ENCODE peak calls at places on chromosomes 7 and 10, in eight cellular contexts. B is cardiac muscle cell; H is PC-3; Y is heart left ventricle; U is H9; N is Peyer's patch; R is CD4-positive, alpha-beta memory T cell; E is uterus. A is an unnamed sample. For H3K9me3, the result is how much of the 10 kb centered on the place peaks cover.

GRCh38 chr10:9668411-9668810 is 1349.3 kb upstream of the CELF2 start:
- DNase-seq in B (no peak), H (peak), Y (no peak), U (no peak), N (no peak), R (no peak), E (no peak), A (no peak)

GRCh38 chr7:116284390-116284789 is 74.1 kb downstream of the TES start:
- DNase-seq in B (no peak), H (no peak), Y (no peak), U (no peak), N (no peak), R (no peak), E (no peak), A (no peak)

GRCh38 chr7:30460246-30460633 is 18.3 kb downstream of the NOD1 start:
- DNase-seq in B (no peak), H (no peak), Y (no peak), U (no peak), N (no peak), R (no peak), E (peak), A (no peak)

GRCh38 chr10:104208730-104209129 is 23.4 kb downstream of the CFAP43 start:
- DNase-seq in B (no peak), H (no peak), Y (no peak), U (no peak), N (no peak), R (no peak), E (no peak), A (no peak)

GRCh38 chr10:116880716-116881440 is 31.6 kb downstream of the ENO4 start:
- DNase-seq in B (no peak), H (no peak), Y (no peak), U (no peak), N (no peak), R (no peak), E (no peak), A (no peak)

GRCh38 chr10:8102708-8103401 is 48.4 kb downstream of the GATA3 start:
- DNase-seq in B (no peak), H (no peak), Y (no peak), U (peak), N (no peak), R (no peak), E (no peak), A (no peak)

GRCh38 chr7:140726304-140726703 is 29.8 kb downstream of the NDUFB2 start:
- DNase-seq in B (no peak), H (peak), Y (no peak), U (no peak), N (no peak), R (no peak), E (no peak), A (no peak)

GRCh38 chr10:21292763-21293517 is 232.5 kb downstream of the SKIDA1 start:
- DNase-seq in B (peak), H (peak), Y (peak), U (peak), N (no peak), R (no peak), E (peak), A (peak)

GRCh38 chr7:132980406-132980805 is 101.5 kb downstream of the CHCHD3 start:
- DNase-seq in B (no peak), H (no peak), Y (no peak), U (no peak), N (no peak), R (no peak), E (no peak), A (no peak)

GRCh38 chr7:95476904-95477594 is 8.7 kb upstream of the ASB4 start:
- DNase-seq in B (peak), H (peak), Y (no peak), U (no peak), N (no peak), R (peak), E (peak), A (peak)

GRCh38 chr10:100646033-100646432 is 99.3 kb upstream of the PAX2 start:
- DNase-seq in B (no peak), H (no peak), Y (no peak), U (no peak), N (no peak), R (no peak), E (no peak), A (no peak)

GRCh38 chr10:97689637-97690036 is 2.6 kb upstream of the AVPI1 start:
- DNase-seq in B (no peak), H (peak), Y (no peak), U (no peak), N (no peak), R (no peak), E (no peak), A (peak)

GRCh38 chr7:21642422-21642821 is 99.6 kb downstream of the DNAH11 start:
- DNase-seq in B (peak), H (no peak), Y (no peak), U (no peak), N (no peak), R (no peak), E (no peak), A (no peak)

GRCh38 chr10:20277820-20278219 is 461.6 kb downstream of the PLXDC2 start:
- DNase-seq in B (no peak), H (no peak), Y (no peak), U (no peak), N (no peak), R (no peak), E (no peak), A (no peak)

GRCh38 chr7:12229046-12229445 is 18.0 kb downstream of the TMEM106B start:
- DNase-seq in B (no peak), H (no peak), Y (no peak), U (no peak), N (no peak), R (no peak), E (no peak), A (no peak)

GRCh38 chr7:2048006-2048405 is 184.7 kb downstream of the MAD1L1 start:
- DNase-seq in B (no peak), H (no peak), Y (peak), U (no peak), N (no peak), R (no peak), E (no peak), A (no peak)

GRCh38 chr10:48289652-48290238 is 15.2 kb upstream of the FRMPD2 start:
- DNase-seq in B (peak), H (peak), Y (peak), U (peak), N (peak), R (peak), E (no peak), A (peak)

GRCh38 chr7:135710417-135711138 is 17.4 kb downstream of the SLC13A4 start:
- DNase-seq in B (no peak), H (peak), Y (no peak), U (peak), N (no peak), R (no peak), E (no peak), A (no peak)

GRCh38 chr10:101818958-101819633 is 852 bp upstream of the OGA start:
- DNase-seq in B (no peak), H (peak), Y (no peak), U (no peak), N (peak), R (no peak), E (peak), A (no peak)

GRCh38 chr7:44060091-44060947 is 5.0 kb downstream of the PGAM2 start:
- DNase-seq in B (no peak), H (no peak), Y (peak), U (no peak), N (no peak), R (no peak), E (peak), A (peak)

GRCh38 chr7:98703916-98704315 is 86.8 kb downstream of the NPTX2 start:
- DNase-seq in B (no peak), H (no peak), Y (no peak), U (no peak), N (no peak), R (no peak), E (no peak), A (no peak)

GRCh38 chr7:101823596-101823995 is 6.2 kb downstream of the CUX1 start:
- DNase-seq in B (no peak), H (no peak), Y (no peak), U (no peak), N (no peak), R (no peak), E (no peak), A (no peak)

GRCh38 chr10:3464760-3465405 is 292.3 kb upstream of the PITRM1 start:
- DNase-seq in B (no peak), H (peak), Y (no peak), U (no peak), N (no peak), R (no peak), E (no peak), A (no peak)

GRCh38 chr7:157412021-157412443 is 75.2 kb downstream of the DNAJB6 start:
- DNase-seq in B (no peak), H (peak), Y (no peak), U (no peak), N (no peak), R (no peak), E (no peak), A (no peak)

GRCh38 chr10:71068811-71069411 is 143.5 kb upstream of the UNC5B start:
- DNase-seq in B (no peak), H (peak), Y (peak), U (no peak), N (no peak), R (no peak), E (no peak), A (no peak)

GRCh38 chr10:6409982-6410694 is 169.9 kb downstream of the PRKCQ start:
- DNase-seq in B (no peak), H (no peak), Y (no peak), U (no peak), N (no peak), R (peak), E (no peak), A (no peak)

GRCh38 chr7:137592232-137592896 is 248.8 kb upstream of the PTN start:
- DNase-seq in B (peak), H (peak), Y (peak), U (peak), N (no peak), R (no peak), E (peak), A (no peak)

GRCh38 chr10:74213571-74214162 is 62.6 kb downstream of the ADK start:
- DNase-seq in B (peak), H (peak), Y (no peak), U (no peak), N (no peak), R (peak), E (no peak), A (peak)

GRCh38 chr10:75293456-75293840 is 57.7 kb upstream of the COMTD1 start:
- DNase-seq in B (no peak), H (no peak), Y (no peak), U (no peak), N (no peak), R (no peak), E (peak), A (no peak)

GRCh38 chr7:92177362-92177761 is 1.6 kb downstream of the LRRD1 start:
- DNase-seq in B (no peak), H (peak), Y (no peak), U (no peak), N (no peak), R (no peak), E (no peak), A (no peak)

GRCh38 chr10:71077796-71078453 is 134.4 kb upstream of the UNC5B start:
- DNase-seq in B (no peak), H (no peak), Y (no peak), U (no peak), N (no peak), R (no peak), E (no peak), A (no peak)

GRCh38 chr10:133260895-133261725 is 15.6 kb downstream of the ADAM8 start:
- DNase-seq in B (peak), H (peak), Y (peak), U (no peak), N (peak), R (peak), E (peak), A (no peak)

GRCh38 chr7:18352339-18353255 is 143.0 kb upstream of the HDAC9 start:
- DNase-seq in B (peak), H (peak), Y (no peak), U (peak), N (no peak), R (no peak), E (peak), A (no peak)

GRCh38 chr7:36667007-36667406 is 57.3 kb downstream of the AOAH start:
- DNase-seq in B (no peak), H (no peak), Y (no peak), U (no peak), N (no peak), R (no peak), E (no peak), A (no peak)

GRCh38 chr10:84510121-84510520 is 181.7 kb downstream of the CCSER2 start:
- DNase-seq in B (no peak), H (no peak), Y (no peak), U (no peak), N (no peak), R (no peak), E (no peak), A (no peak)

GRCh38 chr10:85152488-85152887 is 824.1 kb downstream of the CCSER2 start:
- DNase-seq in B (no peak), H (no peak), Y (no peak), U (no peak), N (no peak), R (no peak), E (no peak), A (no peak)

GRCh38 chr7:30423793-30424505 is 54.6 kb downstream of the NOD1 start:
- DNase-seq in B (no peak), H (no peak), Y (no peak), U (no peak), N (no peak), R (no peak), E (no peak), A (no peak)

GRCh38 chr10:75547391-75548298 is 116.2 kb downstream of the LRMDA start:
- DNase-seq in B (peak), H (peak), Y (no peak), U (no peak), N (no peak), R (no peak), E (peak), A (no peak)

DNA sequence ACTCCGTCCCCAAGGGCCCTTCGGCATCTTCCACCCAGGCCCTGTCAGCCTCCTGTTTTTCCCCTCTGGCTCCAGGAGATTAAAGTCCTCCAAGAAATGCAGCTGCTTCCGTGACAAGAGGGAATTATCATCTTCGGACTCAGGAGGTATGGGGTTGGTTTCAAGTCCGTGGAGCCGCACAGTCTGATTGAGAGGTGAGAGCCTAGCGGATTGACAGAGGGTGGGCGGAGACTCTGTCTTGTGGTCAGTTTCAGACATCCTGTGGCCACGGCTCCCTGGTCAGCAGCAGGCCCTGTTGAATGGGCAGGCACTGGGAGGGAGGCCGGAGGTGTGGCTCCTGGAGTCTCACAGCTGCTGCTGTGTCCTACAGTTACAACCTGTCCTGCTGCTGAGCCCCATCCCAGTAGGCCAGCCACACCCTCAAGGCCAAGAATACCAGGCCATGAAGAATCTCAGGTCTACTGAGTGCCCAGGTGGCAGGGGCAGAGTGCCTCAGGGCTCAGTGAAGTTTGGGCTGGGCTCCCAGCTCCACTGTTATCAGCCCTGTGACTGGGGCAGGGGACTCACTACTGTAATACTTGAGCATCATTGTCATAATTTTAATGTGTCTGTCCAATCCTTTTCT is 49.3 kb upstream of the ZNF716 start:
- DNase-seq in B (no peak), H (no peak), Y (no peak), U (no peak), N (no peak), R (no peak), E (no peak), A (no peak)
- H3K9me3 ChIP-seq in B (under half), H (under half), Y (under half), U (half or more), N (under half), R (under half), E (under half), A (under half)

GRCh38 chr7:125747966-125748365 is 818.3 kb upstream of the POT1 start:
- DNase-seq in B (no peak), H (no peak), Y (no peak), U (no peak), N (no peak), R (no peak), E (no peak), A (no peak)
- H3K9me3 ChIP-seq in B (under half), H (under half), Y (under half), U (under half), N (under half), R (under half), E (under half), A (under half)

DNA sequence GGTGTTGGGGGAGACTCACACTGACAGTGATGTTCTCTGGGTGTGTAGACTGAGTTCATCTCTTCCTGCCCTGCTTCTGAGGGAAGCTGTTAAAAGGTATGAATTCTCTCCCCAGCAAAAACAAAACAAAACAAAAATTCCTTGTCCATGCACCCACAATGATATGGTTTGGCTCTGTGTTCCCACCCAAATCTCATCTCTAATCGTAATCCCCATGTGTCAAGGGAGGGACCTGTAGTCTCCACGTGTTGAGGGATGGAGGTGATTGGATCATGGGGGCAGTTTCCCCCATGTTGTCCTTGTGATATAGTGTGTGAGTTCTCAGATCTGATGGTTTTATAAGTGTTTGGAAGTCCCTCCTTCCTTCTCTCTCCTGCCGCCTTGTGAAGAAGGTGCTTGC is 245.5 kb downstream of the GALNT17 start:
- DNase-seq in B (no peak), H (no peak), Y (no peak), U (no peak), N (no peak), R (no peak), E (no peak), A (no peak)
- H3K9me3 ChIP-seq in B (under half), H (under half), Y (under half), U (under half), N (under half), R (under half), E (under half), A (under half)

DNA sequence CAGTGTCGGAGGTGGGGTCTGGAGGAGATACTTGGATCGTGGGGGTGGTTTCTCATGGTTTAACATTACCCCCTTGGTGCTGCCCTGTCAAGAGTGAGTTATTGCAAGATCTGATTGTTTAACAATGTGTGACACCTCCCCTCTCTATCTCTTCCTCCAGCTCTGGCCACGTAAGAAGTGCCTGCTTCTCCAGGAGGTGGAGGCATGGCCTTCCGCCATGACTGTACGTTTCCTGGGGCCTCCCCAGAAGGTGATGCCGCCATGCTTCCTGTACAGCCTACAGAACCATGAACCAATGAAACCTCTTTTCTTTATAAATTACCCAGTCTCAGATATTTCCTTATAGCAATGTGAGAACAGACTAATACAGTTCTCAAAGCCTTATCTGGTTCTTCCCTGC is 547.0 kb downstream of the CALN1 start:
- DNase-seq in B (no peak), H (no peak), Y (no peak), U (no peak), N (no peak), R (no peak), E (no peak), A (no peak)
- H3K9me3 ChIP-seq in B (under half), H (under half), Y (under half), U (under half), N (under half), R (under half), E (under half), A (under half)

GRCh38 chr10:37711617-37712488 is 145.6 kb downstream of the ZNF248 start:
- DNase-seq in B (no peak), H (no peak), Y (peak), U (no peak), N (no peak), R (no peak), E (no peak), A (no peak)

GRCh38 chr10:37703833-37704382 is 153.5 kb downstream of the ZNF248 start:
- DNase-seq in B (no peak), H (no peak), Y (no peak), U (no peak), N (no peak), R (no peak), E (no peak), A (no peak)

GRCh38 chr10:37710831-37711616 is 146.4 kb downstream of the ZNF248 start:
- DNase-seq in B (no peak), H (peak), Y (peak), U (no peak), N (no peak), R (no peak), E (no peak), A (no peak)

GRCh38 chr10:37704566-37704965 is 152.8 kb downstream of the ZNF248 start:
- DNase-seq in B (no peak), H (no peak), Y (no peak), U (no peak), N (no peak), R (no peak), E (no peak), A (no peak)

GRCh38 chr10:37707829-37708578 is 149.4 kb downstream of the ZNF248 start:
- DNase-seq in B (no peak), H (peak), Y (no peak), U (no peak), N (no peak), R (no peak), E (no peak), A (no peak)
- H3K9me3 ChIP-seq in B (under half), H (under half), Y (under half), U (half or more), N (under half), R (under half), E (under half), A (under half)

DNA sequence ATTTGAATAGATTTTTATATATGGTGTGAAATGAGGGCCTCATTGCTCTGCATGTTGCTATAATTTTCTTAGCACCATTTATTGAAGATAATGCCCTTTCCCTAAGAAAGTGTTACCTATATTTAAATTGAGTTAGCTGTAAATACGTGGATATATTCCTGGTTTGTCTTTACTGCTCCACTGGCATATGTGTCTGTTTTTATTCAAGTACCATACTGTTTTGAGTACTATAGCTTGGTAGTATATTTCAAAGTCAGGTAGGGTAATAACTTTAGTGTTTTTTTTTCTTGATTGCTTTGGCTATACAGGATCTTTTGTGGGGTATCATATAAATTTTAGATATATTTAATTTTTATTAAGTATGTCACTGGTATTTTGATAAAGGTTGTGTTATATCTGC is 31.4 kb downstream of the ZNF273 start:
- DNase-seq in B (no peak), H (no peak), Y (no peak), U (no peak), N (no peak), R (no peak), E (no peak), A (no peak)
- H3K9me3 ChIP-seq in B (under half), H (under half), Y (half or more), U (under half), N (under half), R (under half), E (under half), A (under half)

GRCh38 chr7:353746-354325 is 63.9 kb downstream of the FOXL3 start:
- DNase-seq in B (no peak), H (no peak), Y (no peak), U (no peak), N (no peak), R (no peak), E (peak), A (no peak)
- H3K9me3 ChIP-seq in B (under half), H (under half), Y (under half), U (under half), N (under half), R (under half), E (under half), A (under half)

DNA sequence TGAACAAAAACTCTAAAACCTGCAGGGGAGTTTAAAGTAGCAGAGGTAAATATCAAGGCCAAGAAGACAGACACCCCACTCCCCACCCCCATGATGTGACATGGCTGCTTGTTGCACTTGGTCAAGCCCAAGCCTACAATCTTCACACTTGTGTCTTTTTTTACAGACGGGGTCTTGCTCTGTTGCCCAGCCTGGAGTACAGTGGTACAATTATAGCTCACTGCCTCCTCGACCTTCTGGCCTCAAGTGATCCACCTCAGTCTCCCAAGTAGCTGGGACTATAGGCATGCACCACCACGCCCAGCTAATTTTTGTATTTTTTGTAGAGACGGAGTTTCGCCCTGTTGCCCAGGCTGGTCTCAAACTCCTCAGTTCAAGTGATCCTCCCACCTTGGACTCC is 71.9 kb upstream of the CYTH3 start:
- DNase-seq in B (no peak), H (no peak), Y (no peak), U (no peak), N (no peak), R (no peak), E (no peak), A (no peak)
- H3K9me3 ChIP-seq in B (under half), H (under half), Y (under half), U (under half), N (under half), R (under half), E (under half), A (under half)